ENCODE peak calls at places on chromosomes 13 and 19, in five cellular contexts. P is stimulated activated CD4-positive, alpha-beta T cell treated with anti-CD3 and anti-CD28 coated beads, Interleukin-2, amount 100 ng/mL, for 48 hours; Q is NCI-H1048; X is activated naive CD4-positive, alpha-beta T cell treated with anti-CD3 and anti-CD28 coated beads for 36 hours; R is NCI-H1092. K is an unnamed sample.

GRCh38 chr19:45069056-45069455 is 7.2 kb downstream of the ZNF296 start:
- DNase-seq in P (no peak), Q (no peak), X (no peak), R (no peak), K (no peak)

GRCh38 chr19:45972081-45972943 is 1.4 kb downstream of the NOVA2 start:
- DNase-seq in P (peak), Q (no peak), X (peak), R (no peak), K (peak)

GRCh38 chr13:62293081-62293480 is 877.4 kb upstream of the PCDH20 start:
- DNase-seq in P (no peak), Q (no peak), X (no peak), R (no peak), K (no peak)

GRCh38 chr19:57813919-57814504 is 701 bp downstream of the ZNF552 start:
- DNase-seq in P (no peak), Q (no peak), X (no peak), R (no peak), K (no peak)

GRCh38 chr13:75480691-75481175 is 1.2 kb downstream of the TBC1D4 start:
- DNase-seq in P (no peak), Q (peak), X (peak), R (peak), K (peak)

GRCh38 chr13:108425056-108425455 is 155.5 kb downstream of the TNFSF13B start:
- DNase-seq in P (no peak), Q (no peak), X (no peak), R (no peak), K (no peak)

GRCh38 chr19:16070366-16070990 is 5.8 kb upstream of the TPM4 start:
- DNase-seq in P (peak), Q (no peak), X (peak), R (no peak), K (peak)

GRCh38 chr19:48975947-48976847 is 11.1 kb downstream of the FTL start:
- DNase-seq in P (no peak), Q (no peak), X (peak), R (no peak), K (peak)